ENCODE peak calls at places on chromosomes 5 and 9, in eight cellular contexts. W, N, I, T, G, E, H and P are unnamed samples.

GRCh38 chr5:59661939-59662615 is 231.4 kb downstream of the PDE4D start:
- DNase-seq in W (no peak), N (no peak), I (peak; percentile 62), T (no peak), G (no peak), E (no peak), H (peak; percentile 66), P (no peak)

GRCh38 chr9:112872019-112872418 is 18.7 kb downstream of the SLC46A2 start:
- DNase-seq in W (no peak), N (no peak), I (no peak), T (no peak), G (no peak), E (no peak), H (no peak), P (no peak)

GRCh38 chr9:5435912-5436311 is 1.8 kb downstream of the PLGRKT start:
- DNase-seq in W (no peak), N (peak; percentile 70), I (no peak), T (peak; percentile 71), G (no peak), E (no peak), H (no peak), P (no peak)

GRCh38 chr5:132677191-132677590 is 3.4 kb downstream of the IL4 start:
- DNase-seq in W (peak; percentile 94), N (peak; percentile 80), I (peak; percentile 77), T (no peak), G (peak; percentile 24), E (no peak), H (peak; percentile 45), P (peak; percentile 85)

GRCh38 chr9:11142965-11143738 is 530.4 kb upstream of the PTPRD start:
- DNase-seq in W (no peak), N (no peak), I (no peak), T (no peak), G (no peak), E (no peak), H (no peak), P (no peak)

GRCh38 chr9:89179535-89179919 is 909 bp upstream of the SHC3 start:
- DNase-seq in W (peak; percentile 35), N (no peak), I (peak; percentile 70), T (no peak), G (peak; percentile 38), E (no peak), H (peak; percentile 26), P (peak; percentile 32)

GRCh38 chr9:14310247-14310646 is 3.7 kb downstream of the NFIB start:
- DNase-seq in W (no peak), N (no peak), I (no peak), T (no peak), G (no peak), E (no peak), H (no peak), P (no peak)

GRCh38 chr5:151912360-151912759 is 12.3 kb downstream of the GLRA1 start:
- DNase-seq in W (no peak), N (no peak), I (no peak), T (no peak), G (no peak), E (peak; percentile 20), H (no peak), P (no peak)

GRCh38 chr5:140883373-140883772 is 1.4 kb downstream of the PCDHA13 start:
- DNase-seq in W (no peak), N (no peak), I (no peak), T (no peak), G (no peak), E (no peak), H (no peak), P (no peak)

GRCh38 chr5:140881889-140882590 is at the start of gene PCDHA13:
- DNase-seq in W (no peak), N (peak; percentile 51), I (no peak), T (no peak), G (peak; percentile 57), E (no peak), H (no peak), P (peak; percentile 39)

GRCh38 chr5:140883927-140884697 is 2.2 kb downstream of the PCDHA13 start:
- DNase-seq in W (no peak), N (no peak), I (no peak), T (no peak), G (no peak), E (no peak), H (no peak), P (no peak)

GRCh38 chr5:140877262-140877581 is 2.1 kb downstream of the PCDHA12 start:
- DNase-seq in W (no peak), N (no peak), I (no peak), T (no peak), G (no peak), E (no peak), H (no peak), P (no peak)

GRCh38 chr5:140882591-140882899 is 621 bp downstream of the PCDHA13 start:
- DNase-seq in W (no peak), N (peak; percentile 49), I (no peak), T (no peak), G (peak; percentile 52), E (no peak), H (peak; percentile 78), P (peak; percentile 4)
- TF ChIP-seq CTCF in W (no peak), N (no peak), I (no peak), T (no peak), G (peak; percentile 54), E (no peak), H (peak; percentile 81), P (no peak)

GRCh38 chr9:99732715-99733114 is 89.0 kb upstream of the NR4A3 start:
- DNase-seq in W (no peak), N (no peak), I (peak; percentile 69), T (no peak), G (no peak), E (no peak), H (no peak), P (no peak)
- H3K4me3 ChIP-seq in W (no peak overlapping the region), N (no peak overlapping the region), I (no peak overlapping the region), T (no peak overlapping the region), G (no peak overlapping the region), E (no peak overlapping the region), H (no peak overlapping the region), P (no peak overlapping the region)

GRCh38 chr9:2709645-2710101 is 7.6 kb upstream of the KCNV2 start:
- DNase-seq in W (no peak), N (no peak), I (no peak), T (no peak), G (no peak), E (no peak), H (peak; percentile 59), P (no peak)

GRCh38 chr9:2717385-2717784 is at the start of gene KCNV2:
- DNase-seq in W (no peak), N (no peak), I (no peak), T (no peak), G (no peak), E (no peak), H (no peak), P (no peak)

DNA sequence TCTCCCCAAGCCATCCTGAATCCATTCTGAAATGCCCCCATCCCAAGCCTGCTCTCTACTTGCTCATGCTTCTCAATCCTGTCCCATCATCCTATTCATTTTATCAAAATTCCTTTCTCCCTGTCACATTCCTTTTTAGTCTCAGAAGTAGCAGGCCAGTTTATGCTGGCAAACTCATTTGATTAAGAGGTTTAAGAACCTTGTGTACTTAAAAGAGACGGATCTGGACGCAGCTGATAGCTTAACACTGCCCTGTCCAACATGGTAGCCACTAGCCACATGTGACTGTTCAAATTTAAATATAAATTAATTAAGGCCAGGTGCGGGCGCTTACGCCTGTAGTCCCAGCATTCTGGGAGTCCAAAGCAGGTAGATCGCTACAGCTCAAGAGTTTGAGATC is 5.6 kb upstream of the KCNV2 start:
- DNase-seq in W (no peak), N (no peak), I (no peak), T (no peak), G (no peak), E (no peak), H (no peak), P (no peak)
- TF ChIP-seq CTCF in W (no peak), N (no peak), I (no peak), T (no peak), G (no peak), E (no peak), H (no peak), P (no peak)

GRCh38 chr9:114504341-114505186 is 709 bp downstream of the WHRN start:
- DNase-seq in W (peak; percentile 60), N (peak; percentile 31), I (peak; percentile 40), T (no peak), G (peak; percentile 84), E (peak; percentile 14), H (peak; percentile 26), P (peak; percentile 34)
- H3K4me3 ChIP-seq in W (peak overlapping the region; percentile 72), N (peak overlapping the region; percentile 62), I (peak overlapping the region; percentile 70), T (peak overlapping the region; percentile 80), G (peak overlapping the region; percentile 54), E (peak overlapping the region; percentile 42), H (peak overlapping the region; percentile 55), P (peak overlapping the region; percentile 68)

DNA sequence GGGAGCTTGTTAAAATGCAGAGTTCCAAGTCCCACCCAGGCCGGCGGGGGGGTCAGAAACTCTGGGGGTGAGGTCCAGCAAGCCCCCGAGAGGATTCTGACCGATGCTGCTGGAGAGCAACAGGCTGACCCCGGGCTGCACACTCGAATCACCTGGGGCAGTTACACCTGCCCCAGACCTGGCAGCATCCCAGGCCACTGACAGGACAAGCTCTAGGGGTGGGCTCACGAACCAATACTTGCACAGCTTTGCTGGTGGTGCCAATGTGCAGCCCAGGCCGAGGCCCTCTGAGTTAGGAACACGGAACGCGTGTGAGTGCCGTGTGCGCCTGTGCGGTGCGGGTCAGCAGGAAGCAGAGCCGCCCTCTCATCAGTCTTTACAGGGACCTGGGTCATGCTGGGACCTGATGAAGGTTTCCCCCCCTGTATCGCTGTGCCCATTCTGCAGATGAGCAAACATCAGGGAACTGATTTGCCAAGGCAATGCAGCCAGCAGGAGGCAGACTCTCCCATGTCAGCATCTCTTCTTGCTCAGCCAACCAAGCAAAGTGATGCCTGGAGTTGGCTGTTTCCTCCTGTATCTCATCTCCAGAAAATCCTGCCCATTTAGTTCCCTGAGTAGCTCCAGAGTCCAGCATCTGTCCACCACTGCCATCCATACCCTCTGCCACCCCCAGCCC is 16.3 kb downstream of the FAM163B start:
- DNase-seq in W (no peak), N (no peak), I (peak; percentile 49), T (no peak), G (no peak), E (no peak), H (no peak), P (no peak)
- TF ChIP-seq CTCF in W (no peak), N (no peak), I (peak; percentile 71), T (no peak), G (no peak), E (peak; percentile 6), H (peak; percentile 53), P (no peak)